ENCODE peak calls at places on chromosomes 16 and 17, in five cellular contexts. A is activated CD8-positive, alpha-beta T cell treated with anti-CD3 and anti-CD28 coated beads for 36 hours; D is PC-3; X is progenitor cell of endocrine pancreas; L is thoracic aorta. R is an unnamed sample.
A peak's percentile ranks its signal among the peaks of the same experiment; 100 is the strongest.

GRCh38 chr17:7477392-7478275 is 1.8 kb downstream of the ZBTB4 start:
- DNase-seq in A (peak; percentile 70), L (no peak), D (peak; percentile 11), X (peak; percentile 26), R (no peak)

GRCh38 chr16:10242076-10242475 is 59.8 kb upstream of the GRIN2A start:
- DNase-seq in D (no peak), A (no peak), X (no peak), L (no peak), R (no peak)

GRCh38 chr16:85452364-85453178 is 160.6 kb upstream of the GSE1 start:
- DNase-seq in X (no peak), D (no peak), L (no peak), A (no peak), R (no peak)

GRCh38 chr17:28379814-28380571 is 8.5 kb downstream of the SARM1 start:
- DNase-seq in X (no peak), A (no peak), L (no peak), D (peak; percentile 88), R (no peak)

GRCh38 chr16:87829123-87829980 is 40.0 kb downstream of the SLC7A5 start:
- DNase-seq in D (no peak), A (no peak), X (no peak), L (no peak), R (no peak)

GRCh38 chr17:66002807-66003206 is 189.1 kb downstream of the CEP112 start:
- DNase-seq in D (no peak), X (no peak), A (no peak), L (no peak), R (no peak)

GRCh38 chr17:63841350-63842172 is 924 bp downstream of the SMARCD2 start:
- DNase-seq in A (peak; percentile 27), L (no peak), X (no peak), D (peak; percentile 44), R (no peak)

GRCh38 chr17:60887607-60888028 is 210.0 kb downstream of the BCAS3 start:
- DNase-seq in L (no peak), A (no peak), D (peak; percentile 29), X (no peak), R (no peak)

GRCh38 chr16:50600582-50601283 is 52.5 kb downstream of the NKD1 start:
- DNase-seq in X (no peak), D (no peak), L (no peak), A (no peak), R (no peak)

GRCh38 chr17:731943-732787 is at the start of gene TLCD3A:
- DNase-seq in A (peak; percentile 64), L (no peak), D (peak; percentile 55), X (peak; percentile 59), R (no peak)

GRCh38 chr16:30656388-30656787 is 1.8 kb upstream of the FBRS start:
- DNase-seq in L (no peak), A (no peak), X (no peak), D (no peak), R (no peak)

GRCh38 chr16:12303649-12304048 is 327.1 kb downstream of the SNX29 start:
- DNase-seq in L (no peak), A (no peak), D (no peak), X (no peak), R (no peak)

GRCh38 chr17:80720624-80721577 is 176.3 kb downstream of the RPTOR start:
- DNase-seq in D (peak; percentile 97), X (no peak), A (peak; percentile 87), L (no peak), R (peak; percentile 20)

GRCh38 chr16:84067640-84068039 is 25.0 kb upstream of the SLC38A8 start:
- DNase-seq in A (no peak), L (no peak), D (no peak), X (no peak), R (no peak)

GRCh38 chr16:682493-683395 is 1.4 kb downstream of the JMJD8 start:
- DNase-seq in L (no peak), A (no peak), X (no peak), D (no peak), R (no peak)

GRCh38 chr17:79664925-79665738 is 54.3 kb upstream of the RBFOX3 start:
- DNase-seq in L (no peak), X (peak; percentile 7), A (no peak), D (peak; percentile 83), R (no peak)

GRCh38 chr16:76162046-76162445 is 115.2 kb upstream of the CNTNAP4 start:
- DNase-seq in X (no peak), L (no peak), A (no peak), D (no peak), R (no peak)
- TF ChIP-seq CTCF in X (no peak), L (no peak), A (no peak), D (no peak), R (no peak)

DNA sequence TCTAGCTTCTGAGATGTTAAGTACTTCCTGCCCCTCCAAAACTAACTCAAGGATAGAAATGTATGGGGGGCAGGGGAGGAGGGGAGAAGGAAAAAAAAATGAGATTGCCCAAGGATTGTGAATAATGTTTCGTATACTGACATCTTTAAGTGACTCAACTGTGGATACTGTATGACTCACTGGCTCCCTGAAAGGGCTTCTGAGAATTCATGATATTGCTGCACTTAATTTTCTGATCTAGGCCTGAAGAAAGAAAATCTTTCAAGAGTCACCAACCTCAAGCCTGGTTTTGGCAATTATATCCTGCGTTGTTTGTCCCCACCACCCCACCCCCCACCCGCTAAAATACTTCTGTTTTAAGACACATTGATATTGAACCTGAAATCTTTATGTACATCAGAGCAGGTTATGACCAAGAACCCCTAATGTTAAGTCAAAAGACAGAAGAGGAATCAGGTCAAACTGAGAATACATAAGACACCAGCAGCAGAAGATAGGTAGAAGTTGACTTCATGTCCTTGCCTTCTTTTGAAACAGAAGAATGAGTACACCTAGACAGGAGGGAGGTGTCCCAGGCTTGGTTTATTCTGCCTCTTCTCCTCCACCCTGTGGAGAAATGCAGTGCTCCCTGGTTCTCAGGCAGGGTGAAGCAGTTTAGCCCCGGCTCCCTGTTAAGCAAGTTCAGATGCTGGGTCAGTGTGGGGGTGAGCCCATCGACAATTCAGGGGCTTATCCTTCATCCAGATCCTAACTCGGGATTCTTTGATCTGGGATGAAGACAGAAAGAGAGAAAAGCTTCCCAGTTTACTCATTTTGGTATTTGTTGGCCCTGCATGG is 3.3 kb upstream of the FBXL20 start:
- DNase-seq in A (peak; percentile 55), X (no peak), L (no peak), D (peak; percentile 73), R (no peak)
- TF ChIP-seq CTCF in A (no peak), X (no peak), L (no peak), D (no peak), R (no peak)

GRCh38 chr16:49415083-49415482 is 41.5 kb downstream of the C16orf78 start:
- DNase-seq in A (no peak), X (no peak), D (no peak), L (no peak), R (no peak)
- TF ChIP-seq CTCF in A (no peak), X (no peak), D (no peak), L (no peak), R (no peak)

DNA sequence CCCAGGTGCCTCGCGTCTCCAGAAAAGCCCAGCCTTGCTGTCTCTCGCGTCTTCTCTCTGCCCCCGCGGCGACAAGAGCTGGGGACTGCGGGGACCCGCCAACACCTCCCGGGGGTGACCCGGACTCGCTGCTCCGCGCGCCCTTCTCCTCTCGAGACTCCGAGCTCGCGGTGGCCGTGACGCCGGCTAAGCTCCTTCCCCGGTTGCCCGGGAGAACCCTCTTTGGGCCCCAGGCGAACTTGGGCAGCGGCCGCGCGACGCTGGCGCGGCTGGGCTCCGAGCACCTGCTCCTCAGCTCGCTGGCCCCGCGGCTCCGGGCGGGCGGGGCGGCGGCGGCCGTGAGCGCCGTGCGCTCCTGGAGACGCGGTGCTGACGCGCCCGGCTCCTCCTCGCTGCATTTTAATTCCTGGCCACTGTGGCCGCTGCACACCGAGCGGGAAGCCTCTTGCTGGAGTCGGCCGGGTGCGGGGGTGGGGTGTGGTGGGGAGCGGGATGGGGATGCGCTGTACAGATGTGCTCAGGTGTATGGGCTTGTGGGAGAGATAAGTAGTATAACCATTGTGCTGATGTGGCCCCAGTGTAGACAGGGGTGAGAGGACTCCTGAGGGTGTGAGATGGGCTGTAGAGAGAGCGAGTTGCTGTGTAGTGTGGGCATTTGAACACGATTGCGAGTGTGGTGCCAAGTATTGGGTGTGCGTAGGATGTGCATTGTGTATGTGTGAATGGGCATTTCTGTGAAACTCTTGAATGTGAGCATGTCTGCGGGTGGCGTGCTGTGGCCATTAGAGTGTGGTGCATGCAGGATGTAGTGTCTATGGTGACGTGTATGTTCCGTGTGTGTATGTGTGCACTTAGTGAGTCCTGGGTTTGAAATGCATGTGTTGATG is at the start of gene ASIC2:
- DNase-seq in L (no peak), X (peak; percentile 25), A (no peak), D (peak; percentile 28), R (no peak)
- TF ChIP-seq CTCF in L (no peak), X (no peak), A (no peak), D (no peak), R (peak; percentile 14)

GRCh38 chr17:69358688-69359596 is 32.0 kb upstream of the ABCA5 start:
- DNase-seq in L (no peak), A (peak; percentile 47), D (peak; percentile 54), X (no peak), R (no peak)
- TF ChIP-seq CTCF in L (no peak), A (peak; percentile 27), D (peak; percentile 70), X (peak; percentile 47), R (peak; percentile 53)

DNA sequence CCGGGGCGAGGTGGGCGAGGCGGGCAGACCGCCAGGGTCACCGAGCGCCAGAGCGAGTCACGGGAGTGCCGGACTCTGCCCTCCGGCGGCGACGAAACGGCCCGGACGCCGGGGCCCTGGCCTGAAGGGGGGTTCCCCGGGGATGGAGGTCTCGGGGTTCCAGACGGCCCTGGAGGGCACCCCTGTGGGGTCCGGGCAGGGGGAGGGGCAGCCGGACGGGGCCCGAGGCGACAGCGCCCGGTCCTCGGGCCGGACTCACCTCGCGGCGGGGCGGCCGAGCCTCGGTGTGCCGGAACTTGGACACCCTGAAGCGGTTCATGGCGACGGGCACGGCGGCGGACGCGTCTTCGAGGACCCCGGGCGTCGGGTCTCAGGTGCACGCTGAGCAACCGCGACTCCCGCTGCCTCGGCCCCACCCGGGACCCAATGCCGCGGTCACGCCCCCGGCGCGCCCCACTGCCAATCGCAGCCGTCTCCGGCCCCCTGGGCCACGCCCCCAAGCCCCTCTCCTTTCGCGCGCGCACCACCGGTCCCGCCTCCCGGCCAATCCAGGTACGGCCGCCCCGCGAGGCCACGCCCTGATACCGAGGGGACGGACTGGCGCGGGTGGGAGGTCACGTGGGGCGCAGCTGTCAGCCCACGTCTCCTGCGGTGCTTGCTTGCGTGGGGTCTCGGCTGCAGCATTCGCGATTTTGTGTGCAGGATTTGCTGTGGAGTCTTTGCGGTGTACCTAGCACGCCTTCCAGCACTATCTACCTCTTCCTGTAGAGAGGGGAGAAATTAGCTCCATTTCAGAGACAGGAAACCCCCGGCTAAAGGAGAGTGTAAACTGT is at the start of gene CORO7:
- DNase-seq in X (peak; percentile 88), D (peak; percentile 83), A (peak; percentile 97), L (peak; percentile 82), R (no peak)
- TF ChIP-seq CTCF in X (no peak), D (no peak), A (no peak), L (peak; percentile 10), R (no peak)

R was measured in Panc1.